ENCODE peak calls at places on chromosomes 16 and 17, in eight cellular contexts. One of them, this sample, is unnamed.

GRCh38 chr17:65531508-65532431 is 29.7 kb downstream of the AXIN2 start:
- DNase-seq in Peyer's patch: no peak
- DNase-seq in IMR-90: peak; percentile 67
- DNase-seq in H1: no peak
- DNase-seq in uterus: peak; percentile 80
- DNase-seq in brain microvascular endothelial cell: no peak
- DNase-seq in GM23338: peak; percentile 60
- DNase-seq in vagina: peak; percentile 92
- DNase-seq in this sample: peak; percentile 51

GRCh38 chr17:50425682-50426471 is at the start of gene ACSF2:
- DNase-seq in vagina: no peak
- DNase-seq in uterus: peak; percentile 60
- DNase-seq in H1: peak; percentile 19
- DNase-seq in GM23338: peak; percentile 71
- DNase-seq in Peyer's patch: peak; percentile 75
- DNase-seq in brain microvascular endothelial cell: peak; percentile 27
- DNase-seq in IMR-90: peak; percentile 22
- DNase-seq in this sample: peak; percentile 81

GRCh38 chr17:12958786-12959185 is 59.0 kb downstream of the ELAC2 start:
- DNase-seq in brain microvascular endothelial cell: no peak
- DNase-seq in H1: no peak
- DNase-seq in GM23338: no peak
- DNase-seq in vagina: no peak
- DNase-seq in IMR-90: peak; percentile 60
- DNase-seq in uterus: no peak
- DNase-seq in Peyer's patch: no peak
- DNase-seq in this sample: no peak

GRCh38 chr17:8628609-8629169 is 1.8 kb downstream of the MYH10 start:
- DNase-seq in Peyer's patch: no peak
- DNase-seq in brain microvascular endothelial cell: no peak
- DNase-seq in IMR-90: no peak
- DNase-seq in H1: no peak
- DNase-seq in vagina: no peak
- DNase-seq in uterus: no peak
- DNase-seq in GM23338: no peak
- DNase-seq in this sample: no peak

GRCh38 chr17:81621494-81622230 is 15.2 kb downstream of the NPLOC4 start:
- DNase-seq in vagina: no peak
- DNase-seq in IMR-90: no peak
- DNase-seq in uterus: no peak
- DNase-seq in Peyer's patch: no peak
- DNase-seq in H1: no peak
- DNase-seq in GM23338: no peak
- DNase-seq in brain microvascular endothelial cell: no peak
- DNase-seq in this sample: peak; percentile 27

GRCh38 chr16:84795338-84796053 is 24.3 kb upstream of the CRISPLD2 start:
- DNase-seq in brain microvascular endothelial cell: peak; percentile 96
- DNase-seq in uterus: peak; percentile 94
- DNase-seq in IMR-90: peak; percentile 100
- DNase-seq in H1: no peak
- DNase-seq in vagina: peak; percentile 96
- DNase-seq in Peyer's patch: no peak
- DNase-seq in GM23338: peak; percentile 27
- DNase-seq in this sample: peak; percentile 83

GRCh38 chr17:3678095-3678820 is 9.6 kb downstream of the EMC6 start:
- DNase-seq in brain microvascular endothelial cell: no peak
- DNase-seq in uterus: no peak
- DNase-seq in H1: no peak
- DNase-seq in Peyer's patch: no peak
- DNase-seq in GM23338: peak; percentile 75
- DNase-seq in IMR-90: peak; percentile 45
- DNase-seq in vagina: no peak
- DNase-seq in this sample: no peak

GRCh38 chr17:4928881-4929280 is 3.2 kb upstream of the GP1BA start:
- DNase-seq in IMR-90: no peak
- DNase-seq in Peyer's patch: no peak
- DNase-seq in GM23338: no peak
- DNase-seq in brain microvascular endothelial cell: no peak
- DNase-seq in H1: no peak
- DNase-seq in vagina: no peak
- DNase-seq in uterus: no peak
- DNase-seq in this sample: no peak

GRCh38 chr16:1613240-1613639 is 1.1 kb downstream of the CRAMP1 start:
- DNase-seq in Peyer's patch: no peak
- DNase-seq in uterus: no peak
- DNase-seq in vagina: no peak
- DNase-seq in IMR-90: no peak
- DNase-seq in brain microvascular endothelial cell: no peak
- DNase-seq in H1: no peak
- DNase-seq in GM23338: peak; percentile 32
- DNase-seq in this sample: no peak

GRCh38 chr17:7854851-7855642 is at the start of gene TMEM88:
- DNase-seq in brain microvascular endothelial cell: no peak
- DNase-seq in IMR-90: no peak
- DNase-seq in Peyer's patch: no peak
- DNase-seq in uterus: peak; percentile 37
- DNase-seq in GM23338: peak; percentile 83
- DNase-seq in vagina: peak; percentile 87
- DNase-seq in H1: no peak
- DNase-seq in this sample: no peak

GRCh38 chr17:48439473-48439872 is 9.5 kb upstream of the SKAP1 start:
- DNase-seq in GM23338: no peak
- DNase-seq in brain microvascular endothelial cell: no peak
- DNase-seq in IMR-90: no peak
- DNase-seq in vagina: no peak
- DNase-seq in Peyer's patch: no peak
- DNase-seq in uterus: no peak
- DNase-seq in H1: no peak
- DNase-seq in this sample: no peak

GRCh38 chr17:7867881-7868329 is 10.1 kb downstream of the CYB5D1 start:
- DNase-seq in uterus: no peak
- DNase-seq in H1: no peak
- DNase-seq in vagina: peak; percentile 52
- DNase-seq in GM23338: no peak
- DNase-seq in Peyer's patch: no peak
- DNase-seq in brain microvascular endothelial cell: no peak
- DNase-seq in IMR-90: no peak
- DNase-seq in this sample: no peak

GRCh38 chr16:88297178-88297720 is 85.5 kb upstream of the ZNF469 start:
- DNase-seq in uterus: no peak
- DNase-seq in brain microvascular endothelial cell: no peak
- DNase-seq in H1: no peak
- DNase-seq in GM23338: no peak
- DNase-seq in vagina: no peak
- DNase-seq in Peyer's patch: no peak
- DNase-seq in IMR-90: no peak
- DNase-seq in this sample: no peak

GRCh38 chr17:80763293-80763867 is 218.7 kb downstream of the RPTOR start:
- DNase-seq in vagina: no peak
- DNase-seq in uterus: no peak
- DNase-seq in Peyer's patch: no peak
- DNase-seq in IMR-90: no peak
- DNase-seq in GM23338: no peak
- DNase-seq in brain microvascular endothelial cell: no peak
- DNase-seq in H1: no peak
- DNase-seq in this sample: no peak

GRCh38 chr17:80026359-80027042 is 9.2 kb downstream of the TBC1D16 start:
- DNase-seq in H1: no peak
- DNase-seq in brain microvascular endothelial cell: no peak
- DNase-seq in IMR-90: no peak
- DNase-seq in Peyer's patch: no peak
- DNase-seq in vagina: no peak
- DNase-seq in GM23338: no peak
- DNase-seq in uterus: no peak
- DNase-seq in this sample: no peak

GRCh38 chr17:28763804-28764266 is 20.0 kb downstream of the TRAF4 start:
- DNase-seq in IMR-90: peak; percentile 74
- DNase-seq in H1: no peak
- DNase-seq in Peyer's patch: peak; percentile 88
- DNase-seq in vagina: no peak
- DNase-seq in uterus: peak; percentile 85
- DNase-seq in GM23338: peak; percentile 89
- DNase-seq in brain microvascular endothelial cell: peak; percentile 81
- DNase-seq in this sample: no peak

GRCh38 chr16:58339452-58339938 is 44.7 kb upstream of the PRSS54 start:
- DNase-seq in brain microvascular endothelial cell: no peak
- DNase-seq in H1: no peak
- DNase-seq in IMR-90: no peak
- DNase-seq in vagina: no peak
- DNase-seq in Peyer's patch: no peak
- DNase-seq in GM23338: peak; percentile 81
- DNase-seq in uterus: no peak
- DNase-seq in this sample: peak; percentile 43

GRCh38 chr16:30488764-30489595 is 16.4 kb downstream of the ITGAL start:
- DNase-seq in IMR-90: no peak
- DNase-seq in brain microvascular endothelial cell: no peak
- DNase-seq in Peyer's patch: no peak
- DNase-seq in GM23338: peak; percentile 44
- DNase-seq in vagina: no peak
- DNase-seq in uterus: no peak
- DNase-seq in H1: no peak
- DNase-seq in this sample: no peak

GRCh38 chr17:63698886-63699637 is 863 bp downstream of the LIMD2 start:
- DNase-seq in IMR-90: peak; percentile 29
- DNase-seq in vagina: peak; percentile 88
- DNase-seq in GM23338: peak; percentile 65
- DNase-seq in H1: no peak
- DNase-seq in Peyer's patch: peak; percentile 96
- DNase-seq in uterus: no peak
- DNase-seq in brain microvascular endothelial cell: no peak
- DNase-seq in this sample: peak; percentile 68

GRCh38 chr16:22239131-22239805 is 33.2 kb downstream of the EEF2K start:
- DNase-seq in H1: no peak
- DNase-seq in GM23338: no peak
- DNase-seq in uterus: no peak
- DNase-seq in IMR-90: no peak
- DNase-seq in brain microvascular endothelial cell: no peak
- DNase-seq in vagina: no peak
- DNase-seq in Peyer's patch: no peak
- DNase-seq in this sample: no peak

GRCh38 chr17:64780096-64781012 is 118.2 kb upstream of the SMURF2 start:
- DNase-seq in vagina: no peak
- DNase-seq in Peyer's patch: peak; percentile 72
- DNase-seq in brain microvascular endothelial cell: no peak
- DNase-seq in uterus: no peak
- DNase-seq in H1: no peak
- DNase-seq in GM23338: peak; percentile 95
- DNase-seq in IMR-90: no peak
- DNase-seq in this sample: peak; percentile 38

GRCh38 chr17:73307130-73307529 is 4.7 kb downstream of the CDC42EP4 start:
- DNase-seq in Peyer's patch: no peak
- DNase-seq in vagina: no peak
- DNase-seq in H1: no peak
- DNase-seq in brain microvascular endothelial cell: no peak
- DNase-seq in uterus: no peak
- DNase-seq in GM23338: no peak
- DNase-seq in IMR-90: no peak
- DNase-seq in this sample: no peak

GRCh38 chr17:73305845-73306836 is 5.7 kb downstream of the CDC42EP4 start:
- DNase-seq in GM23338: no peak
- DNase-seq in H1: no peak
- DNase-seq in brain microvascular endothelial cell: no peak
- DNase-seq in uterus: no peak
- DNase-seq in IMR-90: no peak
- DNase-seq in vagina: no peak
- DNase-seq in Peyer's patch: no peak
- DNase-seq in this sample: no peak

GRCh38 chr17:73309727-73310555 is 1.9 kb downstream of the CDC42EP4 start:
- DNase-seq in GM23338: peak; percentile 39
- DNase-seq in vagina: no peak
- DNase-seq in Peyer's patch: no peak
- DNase-seq in H1: no peak
- DNase-seq in brain microvascular endothelial cell: no peak
- DNase-seq in uterus: no peak
- DNase-seq in IMR-90: no peak
- DNase-seq in this sample: no peak

GRCh38 chr17:73304971-73305786 is 6.6 kb downstream of the CDC42EP4 start:
- DNase-seq in brain microvascular endothelial cell: peak; percentile 70
- DNase-seq in uterus: peak; percentile 77
- DNase-seq in vagina: peak; percentile 87
- DNase-seq in H1: no peak
- DNase-seq in Peyer's patch: no peak
- DNase-seq in IMR-90: peak; percentile 78
- DNase-seq in GM23338: peak; percentile 68
- DNase-seq in this sample: peak; percentile 79

GRCh38 chr17:73308017-73308823 is 3.6 kb downstream of the CDC42EP4 start:
- DNase-seq in GM23338: no peak
- DNase-seq in H1: no peak
- DNase-seq in uterus: peak; percentile 96
- DNase-seq in Peyer's patch: peak; percentile 37
- DNase-seq in vagina: no peak
- DNase-seq in IMR-90: peak; percentile 93
- DNase-seq in brain microvascular endothelial cell: peak; percentile 86
- DNase-seq in this sample: peak; percentile 89
- H3K4me3 ChIP-seq in GM23338: no peak overlapping the region
- H3K4me3 ChIP-seq in H1: no peak overlapping the region
- H3K4me3 ChIP-seq in uterus: peak overlapping the region; percentile 68
- H3K4me3 ChIP-seq in Peyer's patch: peak overlapping the region; percentile 24
- H3K4me3 ChIP-seq in vagina: peak overlapping the region; percentile 99
- H3K4me3 ChIP-seq in IMR-90: peak overlapping the region; percentile 31
- H3K4me3 ChIP-seq in brain microvascular endothelial cell: peak overlapping the region; percentile 22
- H3K4me3 ChIP-seq in this sample: peak overlapping the region; percentile 95

GRCh38 chr16:66278604-66279262 is 87.8 kb upstream of the CDH5 start:
- DNase-seq in brain microvascular endothelial cell: no peak
- DNase-seq in vagina: no peak
- DNase-seq in H1: no peak
- DNase-seq in Peyer's patch: no peak
- DNase-seq in uterus: no peak
- DNase-seq in GM23338: no peak
- DNase-seq in IMR-90: no peak
- DNase-seq in this sample: no peak
- H3K27ac ChIP-seq in brain microvascular endothelial cell: no peak overlapping the region
- H3K27ac ChIP-seq in vagina: no peak overlapping the region
- H3K27ac ChIP-seq in H1: no peak overlapping the region
- H3K27ac ChIP-seq in Peyer's patch: no peak overlapping the region
- H3K27ac ChIP-seq in uterus: no peak overlapping the region
- H3K27ac ChIP-seq in GM23338: no peak overlapping the region
- H3K27ac ChIP-seq in IMR-90: no peak overlapping the region
- H3K27ac ChIP-seq in this sample: no peak overlapping the region

GRCh38 chr17:16486373-16487250 is 5.4 kb downstream of the LRRC75A start:
- DNase-seq in GM23338: peak; percentile 84
- DNase-seq in Peyer's patch: no peak
- DNase-seq in H1: no peak
- DNase-seq in uterus: peak; percentile 72
- DNase-seq in IMR-90: peak; percentile 44
- DNase-seq in vagina: no peak
- DNase-seq in brain microvascular endothelial cell: peak; percentile 40
- DNase-seq in this sample: peak; percentile 83
- TF ChIP-seq CTCF in GM23338: no peak
- TF ChIP-seq CTCF in Peyer's patch: peak; percentile 21
- TF ChIP-seq CTCF in H1: no peak
- TF ChIP-seq CTCF in uterus: no peak
- TF ChIP-seq CTCF in IMR-90: no peak
- TF ChIP-seq CTCF in vagina: no peak
- TF ChIP-seq CTCF in brain microvascular endothelial cell: no peak
- TF ChIP-seq CTCF in this sample: no peak

DNA sequence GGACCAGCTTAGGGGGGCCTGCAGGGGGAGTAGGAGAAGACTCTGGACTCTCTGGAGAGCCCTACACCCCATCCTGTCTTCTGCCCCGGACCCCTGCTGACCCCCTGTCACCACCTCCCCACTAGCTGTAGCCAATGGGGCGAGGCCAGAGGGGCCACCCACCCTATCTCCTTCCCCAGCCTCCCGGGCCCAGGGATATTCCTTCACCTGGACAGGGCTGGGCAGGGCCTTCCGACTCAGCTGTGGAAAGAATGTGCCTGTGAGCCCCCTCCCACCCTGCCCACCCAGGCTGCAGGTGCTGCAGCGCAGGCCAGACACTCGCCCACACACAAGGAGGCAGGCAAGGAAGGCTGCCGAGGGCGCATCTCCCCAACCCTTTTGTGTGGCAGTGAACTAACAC is 23.0 kb downstream of the TSPOAP1 start:
- DNase-seq in uterus: no peak
- DNase-seq in brain microvascular endothelial cell: no peak
- DNase-seq in GM23338: no peak
- DNase-seq in IMR-90: no peak
- DNase-seq in vagina: no peak
- DNase-seq in Peyer's patch: peak; percentile 7
- DNase-seq in H1: no peak
- DNase-seq in this sample: no peak
- H3K4me3 ChIP-seq in uterus: no peak overlapping the region
- H3K4me3 ChIP-seq in brain microvascular endothelial cell: no peak overlapping the region
- H3K4me3 ChIP-seq in GM23338: no peak overlapping the region
- H3K4me3 ChIP-seq in IMR-90: no peak overlapping the region
- H3K4me3 ChIP-seq in vagina: no peak overlapping the region
- H3K4me3 ChIP-seq in Peyer's patch: no peak overlapping the region
- H3K4me3 ChIP-seq in H1: no peak overlapping the region
- H3K4me3 ChIP-seq in this sample: no peak overlapping the region